ENCODE peak calls at places on chromosomes 6 and 20, in nine cellular contexts. J is G401; B is T-helper 1 cell; D is progenitor cell of endocrine pancreas; F is activated B cell treated with CpG ODN at 0.5 μM for 24 hours; A is NCI-H1105; E is AG09319; O is HCT116; Z is activated T-helper 1 cell treated with anti-CD3 and anti-CD28 coated beads, Interleukin-12 subunit alpha, Interleukin-12 subunit beta, Interleukin-2, Interleukin-4 antibody, amounts not matched to agents 30 ng/mL and 10 ng/mL and 1 ng/mL, durations not matched to agents 14 hours and 24 hours and 36 hours. R is an unnamed sample.
A peak's percentile ranks its signal among the peaks of the same experiment; 100 is the strongest.

GRCh38 chr20:44970243-44970757 is 4.0 kb downstream of the STK4 start:
- DNase-seq in A (no peak), O (no peak), J (no peak), E (no peak), Z (no peak), D (no peak), B (no peak), F (no peak), R (no peak)

GRCh38 chr20:25750765-25751696 is 54.4 kb upstream of the ZNF337 start:
- DNase-seq in D (no peak), A (peak; percentile 43), J (peak; percentile 70), E (peak; percentile 5), O (no peak), F (peak; percentile 32), Z (peak; percentile 34), B (peak; percentile 25), R (peak; percentile 42)

GRCh38 chr6:111941686-111942330 is 68.6 kb upstream of the FYN start:
- DNase-seq in E (no peak), A (no peak), B (no peak), J (no peak), O (no peak), F (no peak), Z (no peak), D (no peak), R (no peak)

GRCh38 chr6:16770701-16771569 is 9.7 kb upstream of the ATXN1 start:
- DNase-seq in E (peak; percentile 50), J (peak; percentile 54), D (peak; percentile 59), O (peak; percentile 68), Z (peak; percentile 68), A (peak; percentile 59), B (peak; percentile 54), F (peak; percentile 59), R (peak; percentile 81)

GRCh38 chr6:155528982-155529453 is 73.4 kb upstream of the NOX3 start:
- DNase-seq in A (no peak), J (no peak), Z (no peak), D (no peak), B (no peak), F (no peak), E (peak; percentile 67), O (no peak), R (peak; percentile 23)

GRCh38 chr20:32333988-32334885 is 23.9 kb upstream of the ASXL1 start:
- DNase-seq in J (no peak), F (no peak), O (no peak), B (peak; percentile 14), Z (no peak), A (no peak), E (no peak), D (no peak), R (no peak)

GRCh38 chr20:63582382-63583063 is 8.5 kb upstream of the HELZ2 start:
- DNase-seq in E (no peak), Z (no peak), O (no peak), B (no peak), D (no peak), J (no peak), F (no peak), A (no peak), R (no peak)

GRCh38 chr6:83183082-83183828 is 9.8 kb downstream of the PGM3 start:
- DNase-seq in O (no peak), J (no peak), Z (no peak), B (no peak), F (no peak), E (peak; percentile 54), A (no peak), D (no peak), R (peak; percentile 51)

R was measured in MG63.